ENCODE peak calls at places on chromosomes 16 and 17, in seven cellular contexts. A is T-helper 1 cell; V is HFF-Myc; R is posterior cingulate gyrus; B is hepatocyte; N is activated CD4-positive, alpha-beta T cell treated with anti-CD3 and anti-CD28 coated beads, Interleukin-2, amount 50 U/mL, for 24 hours; J is amniotic stem cell. Y is an unnamed sample.

GRCh38 chr16:62978451-62978850 is 942.2 kb upstream of the CDH8 start:
- DNase-seq in V (no peak), B (no peak), R (no peak), A (no peak), J (no peak), N (no peak), Y (no peak)

GRCh38 chr17:225551-225950 is 44.1 kb upstream of the DOC2B start:
- DNase-seq in R (peak; percentile 79), B (no peak), J (no peak), V (no peak), N (no peak), A (no peak), Y (no peak)

GRCh38 chr17:3685174-3685812 is 10.7 kb downstream of the P2RX5 start:
- DNase-seq in V (no peak), A (no peak), J (no peak), R (no peak), B (no peak), N (no peak), Y (no peak)

GRCh38 chr16:52696126-52696525 is 149.2 kb upstream of the TOX3 start:
- DNase-seq in V (no peak), R (no peak), J (no peak), N (no peak), A (no peak), B (no peak), Y (no peak)

GRCh38 chr16:76573281-76573680 is 296.1 kb downstream of the CNTNAP4 start:
- DNase-seq in B (no peak), A (no peak), R (no peak), N (no peak), J (no peak), V (no peak), Y (no peak)

GRCh38 chr17:77258638-77259037 is 117.9 kb downstream of the SEC14L1 start:
- DNase-seq in N (no peak), V (no peak), A (no peak), J (no peak), R (no peak), B (no peak), Y (no peak)

GRCh38 chr17:15414502-15415348 is 52.7 kb downstream of the CDRT4 start:
- DNase-seq in V (no peak), J (no peak), B (no peak), N (no peak), R (no peak), A (no peak), Y (no peak)

GRCh38 chr16:84033251-84034195 is 9.1 kb downstream of the SLC38A8 start:
- DNase-seq in A (no peak), V (no peak), J (no peak), N (no peak), B (no peak), R (peak; percentile 73), Y (no peak)

GRCh38 chr16:28149016-28149888 is 62.5 kb downstream of the XPO6 start:
- DNase-seq in N (no peak), R (no peak), B (no peak), A (no peak), J (no peak), V (no peak), Y (no peak)

GRCh38 chr17:7440823-7441174 is 1.5 kb downstream of the FGF11 start:
- DNase-seq in N (no peak), R (no peak), J (no peak), A (no peak), V (no peak), B (peak; percentile 67), Y (no peak)

GRCh38 chr17:19407601-19408380 is 3.2 kb upstream of the RNF112 start:
- DNase-seq in A (no peak), J (no peak), V (no peak), B (peak; percentile 3), N (no peak), R (no peak), Y (no peak)

GRCh38 chr16:77722315-77723107 is at the start of gene NUDT7:
- DNase-seq in R (peak; percentile 100), B (peak; percentile 100), J (peak; percentile 71), V (peak; percentile 72), A (peak; percentile 92), N (peak; percentile 93), Y (peak; percentile 89)

GRCh38 chr17:62965149-62965648 is 836 bp upstream of the TANC2 start:
- DNase-seq in V (no peak), B (no peak), N (peak; percentile 10), R (no peak), A (no peak), J (no peak), Y (no peak)

GRCh38 chr17:18959845-18960240 is 7.9 kb downstream of the SLC5A10 start:
- DNase-seq in R (peak; percentile 74), J (no peak), V (no peak), A (no peak), N (no peak), B (peak; percentile 3), Y (no peak)

GRCh38 chr16:86374603-86375002 is 135.7 kb upstream of the FOXF1 start:
- DNase-seq in B (no peak), V (no peak), R (no peak), N (no peak), J (no peak), A (no peak), Y (no peak)

GRCh38 chr17:4161560-4162221 is 18.7 kb downstream of the CYB5D2 start:
- DNase-seq in A (no peak), J (no peak), V (no peak), N (no peak), R (no peak), B (no peak), Y (no peak)

GRCh38 chr16:58338205-58338604 is 43.4 kb upstream of the PRSS54 start:
- DNase-seq in R (no peak), V (no peak), N (no peak), B (no peak), J (no peak), A (no peak), Y (no peak)

GRCh38 chr16:73912311-73912710 is 384.3 kb upstream of the PSMD7 start:
- DNase-seq in R (no peak), V (no peak), B (no peak), A (no peak), J (no peak), N (no peak), Y (no peak)

GRCh38 chr17:78583091-78583490 is 5.9 kb upstream of the DNAH17 start:
- DNase-seq in N (no peak), V (no peak), R (no peak), B (no peak), A (no peak), J (no peak), Y (no peak)

GRCh38 chr17:77556408-77557068 is 402.0 kb upstream of the TNRC6C start:
- DNase-seq in J (no peak), V (no peak), N (no peak), R (peak; percentile 85), B (no peak), A (no peak), Y (no peak)

GRCh38 chr16:63315229-63315628 is 1279.0 kb upstream of the CDH8 start:
- DNase-seq in J (no peak), B (peak; percentile 56), A (no peak), R (no peak), N (no peak), V (no peak), Y (no peak)

GRCh38 chr16:85027968-85028637 is 508 bp downstream of the KIAA0513 start:
- DNase-seq in A (no peak), B (no peak), N (no peak), V (no peak), R (no peak), J (no peak), Y (no peak)

GRCh38 chr17:44970136-44970737 is 2.1 kb upstream of the C1QL1 start:
- DNase-seq in R (peak; percentile 92), J (no peak), N (no peak), V (no peak), A (no peak), B (peak; percentile 46), Y (no peak)

GRCh38 chr17:866568-867087 is 84.5 kb downstream of the MRM3 start:
- DNase-seq in R (no peak), V (no peak), J (no peak), B (no peak), A (no peak), N (no peak), Y (no peak)

GRCh38 chr16:23145186-23145585 is 4.1 kb downstream of the USP31 start:
- DNase-seq in V (no peak), A (no peak), B (no peak), R (no peak), N (no peak), J (no peak), Y (peak; percentile 56)

GRCh38 chr16:49620158-49620867 is 235.6 kb downstream of the ZNF423 start:
- DNase-seq in B (peak; percentile 89), N (no peak), V (no peak), R (no peak), A (no peak), J (peak; percentile 59), Y (peak; percentile 31)